ENCODE peak calls at places on chromosomes 2 and 18, in seven cellular contexts. Z is CD8-positive, alpha-beta T cell; E is H1; C is heart right ventricle; X is cardiac muscle cell; G is CD4-positive, alpha-beta memory T cell; A is A549. D is an unnamed sample.

GRCh38 chr18:58993260-58993659 is 128.6 kb downstream of the ZNF532 start:
- DNase-seq in Z (no peak), G (no peak), A (peak; percentile 83), C (no peak), X (peak; percentile 91), E (no peak), D (no peak)

GRCh38 chr2:237282568-237283128 is 131.3 kb downstream of the COL6A3 start:
- DNase-seq in C (no peak), Z (no peak), X (no peak), A (no peak), E (no peak), G (no peak), D (no peak)

GRCh38 chr2:39673018-39673417 is 7.3 kb downstream of the TMEM178A start:
- DNase-seq in E (no peak), Z (no peak), C (no peak), G (no peak), A (no peak), X (no peak), D (no peak)

GRCh38 chr2:27409321-27410073 is at the start of gene PPM1G:
- DNase-seq in Z (peak; percentile 98), C (peak; percentile 97), E (peak; percentile 99), A (peak; percentile 97), G (peak; percentile 94), X (peak; percentile 95), D (peak; percentile 89)

GRCh38 chr18:46650681-46651080 is 6.3 kb downstream of the LOXHD1 start:
- DNase-seq in C (no peak), A (no peak), X (no peak), E (no peak), Z (no peak), G (no peak), D (no peak)

GRCh38 chr2:18119883-18120282 is 241.4 kb downstream of the KCNS3 start:
- DNase-seq in A (no peak), X (peak; percentile 9), Z (no peak), C (no peak), G (no peak), E (no peak), D (no peak)

GRCh38 chr18:54612237-54612636 is 21.2 kb downstream of the DYNAP start:
- DNase-seq in A (peak; percentile 29), C (no peak), X (no peak), E (no peak), Z (no peak), G (no peak), D (no peak)

GRCh38 chr2:211157856-211158463 is 601.6 kb downstream of the CPS1 start:
- DNase-seq in G (peak; percentile 35), C (peak; percentile 52), Z (peak; percentile 61), E (peak; percentile 88), A (peak; percentile 73), X (peak; percentile 80), D (peak; percentile 5)

GRCh38 chr2:238915196-238915595 is 67.3 kb downstream of the TWIST2 start:
- DNase-seq in Z (no peak), G (no peak), X (no peak), E (no peak), A (no peak), C (no peak), D (no peak)

GRCh38 chr2:215522237-215522636 is 86.4 kb upstream of the FN1 start:
- DNase-seq in X (peak; percentile 29), A (no peak), Z (no peak), C (no peak), E (no peak), G (no peak), D (no peak)

GRCh38 chr2:196957881-196958525 is 31.5 kb upstream of the PGAP1 start:
- DNase-seq in G (no peak), C (no peak), X (no peak), Z (no peak), E (no peak), A (no peak), D (no peak)

GRCh38 chr2:173159794-173160463 is 84.3 kb downstream of the MAP3K20 start:
- DNase-seq in X (peak; percentile 99), E (no peak), A (peak; percentile 95), C (peak; percentile 65), G (no peak), Z (no peak), D (no peak)

GRCh38 chr2:120729410-120730052 is 6.1 kb upstream of the GLI2 start:
- DNase-seq in X (peak; percentile 89), C (no peak), A (peak; percentile 83), G (no peak), E (no peak), Z (no peak), D (no peak)

GRCh38 chr18:10754128-10754527 is 228.3 kb downstream of the NAPG start:
- DNase-seq in X (no peak), E (no peak), G (no peak), C (no peak), A (no peak), Z (no peak), D (no peak)

GRCh38 chr2:238785528-238785860 is 62.4 kb upstream of the TWIST2 start:
- DNase-seq in Z (no peak), G (no peak), X (no peak), C (no peak), E (no peak), A (no peak), D (no peak)

DNA sequence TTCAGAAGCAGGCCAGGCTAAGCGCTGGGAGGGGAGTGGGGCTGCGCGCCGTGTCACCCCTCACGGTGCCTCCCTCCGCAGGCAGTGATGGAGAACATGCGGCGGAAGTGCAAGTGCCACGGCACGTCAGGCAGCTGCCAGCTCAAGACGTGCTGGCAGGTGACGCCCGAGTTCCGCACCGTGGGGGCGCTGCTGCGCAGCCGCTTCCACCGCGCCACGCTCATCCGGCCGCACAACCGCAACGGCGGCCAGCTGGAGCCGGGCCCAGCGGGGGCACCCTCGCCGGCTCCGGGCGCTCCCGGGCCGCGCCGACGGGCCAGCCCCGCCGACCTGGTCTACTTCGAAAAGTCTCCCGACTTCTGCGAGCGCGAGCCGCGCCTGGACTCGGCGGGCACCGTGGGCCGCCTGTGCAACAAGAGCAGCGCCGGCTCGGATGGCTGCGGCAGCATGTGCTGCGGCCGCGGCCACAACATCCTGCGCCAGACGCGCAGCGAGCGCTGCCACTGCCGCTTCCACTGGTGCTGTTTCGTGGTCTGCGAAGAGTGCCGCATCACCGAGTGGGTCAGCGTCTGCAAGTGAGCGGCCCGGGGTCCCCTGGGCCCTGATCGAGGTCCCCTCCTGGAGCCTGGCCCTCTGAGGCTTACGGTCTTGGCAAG is 12.2 kb downstream of the WNT10A start:
- DNase-seq in A (peak; percentile 64), C (peak; percentile 70), E (peak; percentile 82), G (peak; percentile 92), X (peak; percentile 55), Z (peak; percentile 91), D (peak; percentile 81)
- H3K4me1 ChIP-seq in A (peaks cover 33% of the 10 kb centered on the region), C (peaks cover 19% of the 10 kb centered on the region), E (peaks cover 16% of the 10 kb centered on the region), G (peaks cover 66% of the 10 kb centered on the region), X (no peaks in the 10 kb centered on the region), Z (peaks cover 61% of the 10 kb centered on the region), D (peaks cover 54% of the 10 kb centered on the region)

GRCh38 chr2:71070294-71071025 is 2.0 kb downstream of the NAGK start:
- DNase-seq in E (no peak), X (peak; percentile 47), A (peak; percentile 70), C (no peak), G (no peak), Z (no peak), D (no peak)
- H3K4me1 ChIP-seq in E (no peaks in the 10 kb centered on the region), X (peaks cover 5% of the 10 kb centered on the region), A (peaks cover 12% of the 10 kb centered on the region), C (peaks cover 36% of the 10 kb centered on the region), G (peaks cover 64% of the 10 kb centered on the region), Z (peaks cover 48% of the 10 kb centered on the region), D (peaks cover 38% of the 10 kb centered on the region)

GRCh38 chr18:77065221-77065981 is 67.2 kb downstream of the MBP start:
- DNase-seq in E (no peak), X (peak; percentile 97), Z (no peak), A (peak; percentile 87), G (peak; percentile 58), C (peak; percentile 38), D (peak; percentile 65)

GRCh38 chr18:77066101-77066500 is 66.5 kb downstream of the MBP start:
- DNase-seq in C (no peak), G (no peak), X (no peak), A (no peak), Z (no peak), E (no peak), D (no peak)

GRCh38 chr18:77068321-77068841 is 64.2 kb downstream of the MBP start:
- DNase-seq in X (peak; percentile 72), E (no peak), C (no peak), A (no peak), Z (no peak), G (peak; percentile 78), D (no peak)

GRCh38 chr18:77067315-77068061 is 65.1 kb downstream of the MBP start:
- DNase-seq in E (no peak), G (peak; percentile 62), X (peak; percentile 92), C (peak; percentile 58), A (peak; percentile 93), Z (peak; percentile 78), D (peak; percentile 43)

DNA sequence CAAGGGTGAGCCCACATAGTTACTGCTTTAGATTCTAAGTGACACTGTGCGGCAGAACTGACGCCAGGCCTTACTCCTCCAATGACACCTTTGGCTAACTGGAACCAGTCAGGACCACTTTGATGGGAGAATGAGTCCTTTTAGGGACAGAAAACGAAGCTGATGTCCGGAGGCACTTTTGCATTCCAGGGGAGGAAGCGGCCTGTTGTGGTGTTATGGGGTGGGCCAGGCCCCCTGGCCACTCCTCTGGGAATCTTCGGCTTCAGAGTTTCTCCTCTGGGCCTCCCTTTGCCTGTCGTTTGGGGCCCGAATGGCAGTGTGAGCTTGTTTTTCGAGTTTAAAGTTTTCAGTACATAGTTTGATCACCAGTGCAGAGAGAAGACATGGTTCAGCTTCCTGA is 65.9 kb downstream of the MBP start:
- DNase-seq in X (no peak), G (no peak), E (no peak), Z (no peak), C (no peak), A (no peak), D (no peak)
- H3K4me1 ChIP-seq in X (no peaks in the 10 kb centered on the region), G (peaks cover 100% of the 10 kb centered on the region), E (no peaks in the 10 kb centered on the region), Z (peaks cover 99% of the 10 kb centered on the region), C (peaks cover 75% of the 10 kb centered on the region), A (peaks cover 78% of the 10 kb centered on the region), D (peaks cover 94% of the 10 kb centered on the region)

GRCh38 chr2:37529830-37530452 is 141.5 kb downstream of the CDC42EP3 start:
- DNase-seq in C (no peak), A (no peak), Z (no peak), X (no peak), G (no peak), E (no peak), D (no peak)

GRCh38 chr2:37526323-37526722 is 145.1 kb downstream of the CDC42EP3 start:
- DNase-seq in A (peak; percentile 57), E (no peak), Z (no peak), G (no peak), X (no peak), C (no peak), D (no peak)

GRCh38 chr2:37527362-37527761 is 144.1 kb downstream of the CDC42EP3 start:
- DNase-seq in C (no peak), X (no peak), G (no peak), Z (no peak), A (no peak), E (no peak), D (no peak)

GRCh38 chr2:37523861-37524362 is 147.5 kb downstream of the CDC42EP3 start:
- DNase-seq in C (no peak), X (peak; percentile 95), Z (no peak), E (no peak), A (no peak), G (no peak), D (no peak)

DNA sequence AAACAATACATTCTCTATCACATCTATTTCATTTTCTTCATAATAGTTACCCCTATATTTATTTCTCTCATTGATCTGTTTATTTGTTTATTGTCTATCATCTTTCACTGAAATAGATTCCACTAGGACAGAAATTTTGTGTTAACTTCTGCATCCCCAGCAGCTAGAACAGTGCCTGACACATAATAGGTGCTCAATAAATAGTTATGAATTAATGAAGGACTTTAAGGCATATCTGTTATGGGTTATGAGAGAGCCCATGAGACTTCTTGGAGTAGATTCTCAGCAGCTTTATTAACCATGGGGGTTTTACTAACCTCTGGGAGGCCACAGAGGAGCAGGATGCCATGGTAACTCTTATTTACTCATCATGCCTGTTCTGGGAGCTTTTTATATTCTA is 144.6 kb downstream of the CDC42EP3 start:
- DNase-seq in C (no peak), Z (no peak), E (no peak), G (no peak), A (no peak), X (no peak), D (no peak)
- H3K4me1 ChIP-seq in C (peaks cover 30% of the 10 kb centered on the region), Z (no peaks in the 10 kb centered on the region), E (no peaks in the 10 kb centered on the region), G (no peaks in the 10 kb centered on the region), A (no peaks in the 10 kb centered on the region), X (peaks cover 13% of the 10 kb centered on the region), D (no peaks in the 10 kb centered on the region)